ENCODE peak calls at places on chromosomes 12 and 14, in seven cellular contexts. P, U, M, N, Q, A and T are unnamed samples.

GRCh38 chr12:55780695-55781094 is 36.8 kb downstream of the SARNP start:
- DNase-seq in P (no peak), U (no peak), M (peak; percentile 45), N (peak; percentile 7), Q (no peak), A (no peak), T (no peak)

GRCh38 chr14:50335989-50336391 is 23.9 kb downstream of the DMAC2L start:
- DNase-seq in P (no peak), U (no peak), M (peak; percentile 90), N (no peak), Q (no peak), A (no peak), T (no peak)

GRCh38 chr12:88793091-88793490 is 212.8 kb upstream of the KITLG start:
- DNase-seq in P (no peak), U (no peak), M (peak; percentile 6), N (no peak), Q (no peak), A (no peak), T (no peak)

GRCh38 chr12:51320695-51321320 is 3.2 kb downstream of the BIN2 start:
- DNase-seq in P (no peak), U (no peak), M (peak; percentile 51), N (no peak), Q (no peak), A (no peak), T (no peak)

GRCh38 chr12:114848661-114849060 is 164.7 kb upstream of the TBX3 start:
- DNase-seq in P (no peak), U (no peak), M (peak; percentile 89), N (peak; percentile 56), Q (no peak), A (no peak), T (no peak)

GRCh38 chr14:78164226-78164853 is 5.8 kb upstream of the NRXN3 start:
- DNase-seq in P (no peak), U (no peak), M (no peak), N (no peak), Q (no peak), A (no peak), T (no peak)

GRCh38 chr12:31370645-31371620 is 45.0 kb upstream of the SINHCAF start:
- DNase-seq in P (no peak), U (no peak), M (peak; percentile 31), N (no peak), Q (no peak), A (no peak), T (no peak)

GRCh38 chr14:49970474-49971147 is 77.7 kb downstream of the ARF6 start:
- DNase-seq in P (no peak), U (no peak), M (peak; percentile 91), N (no peak), Q (no peak), A (no peak), T (peak; percentile 80)

GRCh38 chr12:95484524-95484923 is 10.6 kb downstream of the METAP2 start:
- DNase-seq in P (no peak), U (no peak), M (peak; percentile 43), N (no peak), Q (no peak), A (no peak), T (no peak)

GRCh38 chr12:101230547-101230946 is 20.5 kb upstream of the SLC5A8 start:
- DNase-seq in P (no peak), U (no peak), M (peak; percentile 16), N (peak; percentile 10), Q (no peak), A (no peak), T (no peak)

GRCh38 chr14:72736348-72736747 is 157.6 kb downstream of the DPF3 start:
- DNase-seq in P (no peak), U (no peak), M (peak; percentile 28), N (peak; percentile 60), Q (no peak), A (no peak), T (no peak)